ENCODE peak calls at places on chromosomes 11 and 22, in eight cellular contexts. One of them, this sample, is unnamed.

GRCh38 chr22:24157783-24158170 is 23.5 kb upstream of the SUSD2 start:
- DNase-seq in stomach: no peak
- DNase-seq in suprapubic skin: no peak
- DNase-seq in A549: no peak
- DNase-seq in transverse colon: no peak
- DNase-seq in sigmoid colon: no peak
- DNase-seq in H1: no peak
- DNase-seq in HepG2: no peak
- DNase-seq in this sample: no peak

GRCh38 chr11:65662802-65663633 is at the start of gene RELA:
- DNase-seq in stomach: peak
- DNase-seq in suprapubic skin: peak
- DNase-seq in A549: peak
- DNase-seq in transverse colon: peak
- DNase-seq in sigmoid colon: peak
- DNase-seq in H1: no peak
- DNase-seq in HepG2: peak
- DNase-seq in this sample: peak

GRCh38 chr11:131767421-131767820 is 397.0 kb downstream of the NTM start:
- DNase-seq in stomach: no peak
- DNase-seq in suprapubic skin: no peak
- DNase-seq in A549: no peak
- DNase-seq in transverse colon: no peak
- DNase-seq in sigmoid colon: no peak
- DNase-seq in H1: no peak
- DNase-seq in HepG2: no peak
- DNase-seq in this sample: no peak

GRCh38 chr11:60847281-60847680 is 5.4 kb downstream of the CCDC86 start:
- DNase-seq in stomach: no peak
- DNase-seq in suprapubic skin: no peak
- DNase-seq in A549: no peak
- DNase-seq in transverse colon: no peak
- DNase-seq in sigmoid colon: no peak
- DNase-seq in H1: no peak
- DNase-seq in HepG2: no peak
- DNase-seq in this sample: no peak

GRCh38 chr22:20957691-20958440 is 9.2 kb upstream of the AIFM3 start:
- DNase-seq in stomach: peak
- DNase-seq in suprapubic skin: no peak
- DNase-seq in A549: peak
- DNase-seq in transverse colon: peak
- DNase-seq in sigmoid colon: no peak
- DNase-seq in H1: no peak
- DNase-seq in HepG2: no peak
- DNase-seq in this sample: no peak

GRCh38 chr22:47453049-47453448 is 690.6 kb downstream of the TBC1D22A start:
- DNase-seq in stomach: no peak
- DNase-seq in suprapubic skin: no peak
- DNase-seq in A549: no peak
- DNase-seq in transverse colon: no peak
- DNase-seq in sigmoid colon: no peak
- DNase-seq in H1: no peak
- DNase-seq in HepG2: no peak
- DNase-seq in this sample: no peak

GRCh38 chr11:66317322-66317765 is 500 bp upstream of the CD248 start:
- DNase-seq in stomach: no peak
- DNase-seq in suprapubic skin: no peak
- DNase-seq in A549: no peak
- DNase-seq in transverse colon: no peak
- DNase-seq in sigmoid colon: peak
- DNase-seq in H1: no peak
- DNase-seq in HepG2: peak
- DNase-seq in this sample: peak

GRCh38 chr11:131580466-131580865 is 210.1 kb downstream of the NTM start:
- DNase-seq in stomach: no peak
- DNase-seq in suprapubic skin: no peak
- DNase-seq in A549: no peak
- DNase-seq in transverse colon: no peak
- DNase-seq in sigmoid colon: no peak
- DNase-seq in H1: no peak
- DNase-seq in HepG2: no peak
- DNase-seq in this sample: no peak

GRCh38 chr11:77821349-77821851 is 456 bp downstream of the AAMDC start:
- DNase-seq in stomach: no peak
- DNase-seq in suprapubic skin: no peak
- DNase-seq in A549: peak
- DNase-seq in transverse colon: peak
- DNase-seq in sigmoid colon: peak
- DNase-seq in H1: no peak
- DNase-seq in HepG2: peak
- DNase-seq in this sample: peak

GRCh38 chr11:125165111-125165663 is 636 bp downstream of the PKNOX2 start:
- DNase-seq in stomach: peak
- DNase-seq in suprapubic skin: no peak
- DNase-seq in A549: no peak
- DNase-seq in transverse colon: no peak
- DNase-seq in sigmoid colon: peak
- DNase-seq in H1: no peak
- DNase-seq in HepG2: no peak
- DNase-seq in this sample: peak

GRCh38 chr11:83572521-83572920 is 286.4 kb upstream of the CCDC90B start:
- DNase-seq in stomach: no peak
- DNase-seq in suprapubic skin: no peak
- DNase-seq in A549: no peak
- DNase-seq in transverse colon: no peak
- DNase-seq in sigmoid colon: no peak
- DNase-seq in H1: no peak
- DNase-seq in HepG2: no peak
- DNase-seq in this sample: no peak

GRCh38 chr11:17516551-17517150 is 27.6 kb downstream of the USH1C start:
- DNase-seq in stomach: no peak
- DNase-seq in suprapubic skin: no peak
- DNase-seq in A549: no peak
- DNase-seq in transverse colon: no peak
- DNase-seq in sigmoid colon: no peak
- DNase-seq in H1: no peak
- DNase-seq in HepG2: no peak
- DNase-seq in this sample: no peak

GRCh38 chr22:42202669-42203068 is 67.8 kb downstream of the TCF20 start:
- DNase-seq in stomach: no peak
- DNase-seq in suprapubic skin: no peak
- DNase-seq in A549: no peak
- DNase-seq in transverse colon: no peak
- DNase-seq in sigmoid colon: no peak
- DNase-seq in H1: no peak
- DNase-seq in HepG2: no peak
- DNase-seq in this sample: no peak

GRCh38 chr22:29715240-29715639 is 4.6 kb upstream of the CABP7 start:
- DNase-seq in stomach: no peak
- DNase-seq in suprapubic skin: no peak
- DNase-seq in A549: no peak
- DNase-seq in transverse colon: no peak
- DNase-seq in sigmoid colon: no peak
- DNase-seq in H1: no peak
- DNase-seq in HepG2: no peak
- DNase-seq in this sample: no peak

GRCh38 chr22:18110194-18110943 is at the start of gene TUBA8:
- DNase-seq in stomach: peak
- DNase-seq in suprapubic skin: peak
- DNase-seq in A549: no peak
- DNase-seq in transverse colon: peak
- DNase-seq in sigmoid colon: no peak
- DNase-seq in H1: no peak
- DNase-seq in HepG2: no peak
- DNase-seq in this sample: peak

GRCh38 chr11:70324354-70325115 is 54.0 kb downstream of the PPFIA1 start:
- DNase-seq in stomach: no peak
- DNase-seq in suprapubic skin: no peak
- DNase-seq in A549: no peak
- DNase-seq in transverse colon: no peak
- DNase-seq in sigmoid colon: no peak
- DNase-seq in H1: no peak
- DNase-seq in HepG2: no peak
- DNase-seq in this sample: no peak

GRCh38 chr11:70326365-70326803 is 55.9 kb downstream of the PPFIA1 start:
- DNase-seq in stomach: peak
- DNase-seq in suprapubic skin: no peak
- DNase-seq in A549: no peak
- DNase-seq in transverse colon: peak
- DNase-seq in sigmoid colon: peak
- DNase-seq in H1: no peak
- DNase-seq in HepG2: no peak
- DNase-seq in this sample: peak

GRCh38 chr11:70328556-70328955 is 58.1 kb downstream of the PPFIA1 start:
- DNase-seq in stomach: no peak
- DNase-seq in suprapubic skin: no peak
- DNase-seq in A549: no peak
- DNase-seq in transverse colon: no peak
- DNase-seq in sigmoid colon: no peak
- DNase-seq in H1: no peak
- DNase-seq in HepG2: no peak
- DNase-seq in this sample: no peak

GRCh38 chr11:70327717-70328116 is 57.2 kb downstream of the PPFIA1 start:
- DNase-seq in stomach: no peak
- DNase-seq in suprapubic skin: no peak
- DNase-seq in A549: no peak
- DNase-seq in transverse colon: no peak
- DNase-seq in sigmoid colon: no peak
- DNase-seq in H1: no peak
- DNase-seq in HepG2: no peak
- DNase-seq in this sample: no peak

GRCh38 chr11:70326843-70327242 is 56.4 kb downstream of the PPFIA1 start:
- DNase-seq in stomach: no peak
- DNase-seq in suprapubic skin: no peak
- DNase-seq in A549: no peak
- DNase-seq in transverse colon: no peak
- DNase-seq in sigmoid colon: no peak
- DNase-seq in H1: no peak
- DNase-seq in HepG2: no peak
- DNase-seq in this sample: no peak
- H3K4me3 ChIP-seq in stomach: no peak
- H3K4me3 ChIP-seq in suprapubic skin: no peak
- H3K4me3 ChIP-seq in A549: no peak
- H3K4me3 ChIP-seq in transverse colon: no peak
- H3K4me3 ChIP-seq in sigmoid colon: no peak
- H3K4me3 ChIP-seq in H1: no peak
- H3K4me3 ChIP-seq in HepG2: no peak
- H3K4me3 ChIP-seq in this sample: no peak

DNA sequence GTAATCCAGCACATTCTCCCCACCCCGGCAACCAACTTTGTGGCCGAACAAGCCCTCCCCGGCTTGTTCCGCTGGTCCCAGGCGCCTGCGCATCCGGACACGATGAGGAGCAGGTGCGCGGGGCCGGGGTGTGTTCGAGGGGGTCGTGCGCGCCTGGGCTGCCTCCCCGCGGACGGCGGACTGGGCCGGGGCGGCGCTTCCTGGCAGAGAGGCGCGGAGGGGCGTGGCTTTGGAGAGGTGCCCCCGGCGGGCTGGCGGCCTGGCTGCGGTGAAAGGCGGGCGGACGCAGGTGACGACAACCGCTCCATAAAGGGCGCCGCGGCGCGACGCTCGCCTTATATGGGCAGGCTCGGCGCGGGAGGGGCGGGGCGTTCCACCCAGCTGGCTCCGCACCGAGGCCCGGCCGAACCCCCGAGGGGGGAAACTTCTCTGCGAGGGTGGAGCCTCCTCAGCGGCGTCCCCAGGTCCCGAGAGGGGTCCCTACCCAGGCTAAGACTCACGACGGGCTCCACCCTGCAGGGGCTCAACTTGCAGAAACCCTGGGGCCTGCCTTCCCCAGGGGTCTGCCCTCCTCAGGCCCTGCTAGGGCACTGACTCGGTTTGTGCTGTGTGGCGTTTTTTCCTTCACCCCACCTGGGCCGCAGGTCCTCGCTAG is 26.4 kb downstream of the TXN2 start:
- DNase-seq in stomach: peak
- DNase-seq in suprapubic skin: peak
- DNase-seq in A549: peak
- DNase-seq in transverse colon: peak
- DNase-seq in sigmoid colon: peak
- DNase-seq in H1: peak
- DNase-seq in HepG2: no peak
- DNase-seq in this sample: peak
- TF ChIP-seq EP300 in stomach: no peak
- TF ChIP-seq EP300 in suprapubic skin: no peak
- TF ChIP-seq EP300 in A549: no peak
- TF ChIP-seq EP300 in transverse colon: peak
- TF ChIP-seq EP300 in sigmoid colon: peak
- TF ChIP-seq EP300 in H1: no peak
- TF ChIP-seq EP300 in HepG2: no peak
- TF ChIP-seq EP300 in this sample: peak

DNA sequence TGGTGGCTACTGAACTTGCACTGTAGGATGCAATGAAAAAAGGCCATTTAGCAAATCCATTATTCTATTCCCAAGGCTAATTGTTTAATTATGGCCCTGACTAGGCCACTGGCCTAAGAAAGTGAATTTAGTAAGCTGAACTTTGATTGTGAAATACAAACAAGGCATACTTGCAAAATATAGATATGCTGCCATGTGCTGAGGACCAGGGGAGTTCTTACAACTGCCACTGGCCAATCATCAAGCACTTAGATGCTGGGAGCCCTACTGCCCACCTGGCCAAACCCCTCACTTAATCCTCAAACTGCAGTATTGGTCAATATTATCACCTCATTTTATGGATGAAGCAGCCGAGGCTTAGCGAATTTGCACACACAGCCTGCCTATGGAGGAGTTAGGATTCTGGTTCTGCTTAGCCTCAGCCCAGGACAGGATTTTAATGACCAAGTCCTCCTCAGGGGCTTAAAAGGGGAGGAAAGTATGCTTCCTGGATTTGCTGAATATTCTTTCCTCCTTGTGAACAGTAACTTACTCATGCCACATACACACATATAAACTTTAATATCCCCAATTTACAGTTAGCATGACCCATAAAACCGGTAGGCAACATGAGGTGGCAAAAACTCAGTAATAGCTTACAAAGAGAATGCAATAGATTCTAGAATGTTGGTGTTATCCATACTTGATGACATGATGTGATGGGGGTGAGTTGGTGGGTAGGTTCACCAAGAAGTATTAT is 39.3 kb downstream of the CD44 start:
- DNase-seq in stomach: no peak
- DNase-seq in suprapubic skin: no peak
- DNase-seq in A549: no peak
- DNase-seq in transverse colon: no peak
- DNase-seq in sigmoid colon: no peak
- DNase-seq in H1: no peak
- DNase-seq in HepG2: no peak
- DNase-seq in this sample: no peak
- TF ChIP-seq POLR2A in stomach: no peak
- TF ChIP-seq POLR2A in suprapubic skin: no peak
- TF ChIP-seq POLR2A in A549: no peak
- TF ChIP-seq POLR2A in transverse colon: no peak
- TF ChIP-seq POLR2A in sigmoid colon: no peak
- TF ChIP-seq POLR2A in H1: no peak
- TF ChIP-seq POLR2A in HepG2: no peak
- TF ChIP-seq POLR2A in this sample: no peak

DNA sequence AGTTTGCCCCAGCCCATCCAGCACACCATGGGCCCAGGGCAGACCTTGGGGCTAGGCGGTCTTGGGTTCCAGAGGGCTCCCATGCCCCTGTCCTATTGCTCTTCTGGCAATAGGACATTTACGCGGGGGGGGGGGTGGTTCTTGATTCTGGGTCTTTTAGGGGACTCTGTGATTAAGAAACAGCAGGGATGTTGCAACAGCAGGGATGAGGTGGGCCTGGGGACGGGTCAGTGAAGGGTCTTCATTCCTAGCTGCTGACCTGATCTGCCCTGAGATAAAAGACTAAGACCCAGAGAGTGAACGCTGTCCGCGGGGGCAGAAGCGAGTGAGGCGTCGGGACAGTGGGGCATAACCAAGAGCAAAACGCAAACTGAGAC is 418 bp upstream of the ADAMTS15 start:
- DNase-seq in stomach: no peak
- DNase-seq in suprapubic skin: no peak
- DNase-seq in A549: no peak
- DNase-seq in transverse colon: no peak
- DNase-seq in sigmoid colon: no peak
- DNase-seq in H1: no peak
- DNase-seq in HepG2: no peak
- DNase-seq in this sample: no peak
- H3K4me3 ChIP-seq in stomach: peak
- H3K4me3 ChIP-seq in suprapubic skin: peak
- H3K4me3 ChIP-seq in A549: peak
- H3K4me3 ChIP-seq in transverse colon: peak
- H3K4me3 ChIP-seq in sigmoid colon: peak
- H3K4me3 ChIP-seq in H1: peak
- H3K4me3 ChIP-seq in HepG2: peak
- H3K4me3 ChIP-seq in this sample: peak

This sample was measured in ovary.